ENCODE peak calls at places on chromosomes 11 and 22, in nine cellular contexts. T is fibroblast of lung, G is cardiac fibroblast, R is upper lobe of right lung, H is fibroblast of pulmonary artery, U is omental fat pad, P is GM10248, X is Calu3, N is astrocyte of the spinal cord. F is an unnamed sample.

GRCh38 chr11:9170450-9170849 is 79.1 kb upstream of the SCUBE2 start:
- DNase-seq in T (peak), U (no peak), P (no peak), H (peak), N (peak), X (no peak), G (peak), R (no peak), F (no peak)

GRCh38 chr22:40721266-40721665 is 42.0 kb downstream of the MCHR1 start:
- DNase-seq in X (no peak), R (no peak), H (peak), T (peak), G (no peak), U (no peak), P (no peak), N (peak), F (no peak)

GRCh38 chr11:69588270-69588669 is 52.7 kb upstream of the CCND1 start:
- DNase-seq in G (peak), T (peak), P (no peak), U (no peak), X (peak), H (peak), N (peak), R (no peak), F (no peak)

GRCh38 chr11:119547511-119547910 is 124.5 kb upstream of the THY1 start:
- DNase-seq in G (no peak), P (no peak), N (no peak), H (no peak), R (no peak), T (no peak), X (no peak), U (no peak), F (no peak)

GRCh38 chr11:103729653-103730052 is 306.8 kb upstream of the DDI1 start:
- DNase-seq in P (no peak), T (no peak), G (peak), U (no peak), H (peak), R (no peak), X (no peak), N (peak), F (no peak)

GRCh38 chr11:119797736-119798135 is 68.7 kb upstream of the NECTIN1 start:
- DNase-seq in X (no peak), P (no peak), U (no peak), N (no peak), G (no peak), T (no peak), H (no peak), R (peak), F (no peak)

GRCh38 chr11:116787786-116788486 is at the start of gene ZPR1:
- DNase-seq in T (peak), R (peak), U (peak), X (peak), N (peak), P (peak), H (peak), G (peak), F (peak)

GRCh38 chr22:17194213-17194612 is 25.0 kb downstream of the ADA2 start:
- DNase-seq in R (no peak), P (no peak), U (no peak), H (no peak), T (no peak), N (no peak), X (no peak), G (no peak), F (no peak)

GRCh38 chr11:13889566-13890214 is 72.8 kb upstream of the SPON1 start:
- DNase-seq in X (no peak), T (no peak), N (no peak), H (no peak), P (no peak), G (no peak), U (no peak), R (no peak), F (no peak)

GRCh38 chr22:27839261-27839660 is 37.7 kb upstream of the MN1 start:
- DNase-seq in X (no peak), P (no peak), G (no peak), H (no peak), N (no peak), U (no peak), R (no peak), T (no peak), F (no peak)

GRCh38 chr11:130278151-130278550 is 36.6 kb downstream of the ZBTB44 start:
- DNase-seq in R (no peak), G (no peak), T (no peak), H (no peak), N (no peak), U (no peak), P (peak), X (no peak), F (peak)

GRCh38 chr11:57290288-57290687 is 34.5 kb downstream of the TNKS1BP1 start:
- DNase-seq in P (no peak), G (peak), X (no peak), H (peak), T (peak), U (no peak), N (peak), R (no peak), F (no peak)

GRCh38 chr22:42933783-42934144 is 76.7 kb upstream of the ARFGAP3 start:
- DNase-seq in X (peak), H (peak), G (peak), T (peak), U (no peak), N (peak), P (no peak), R (no peak), F (no peak)

GRCh38 chr22:19043111-19044085 is 78.8 kb downstream of the DGCR2 start:
- DNase-seq in G (no peak), H (no peak), P (no peak), T (peak), N (no peak), R (peak), X (no peak), U (no peak), F (no peak)

GRCh38 chr22:16965083-16965482 is 42.9 kb downstream of the GAB4 start:
- DNase-seq in N (no peak), T (no peak), R (no peak), G (no peak), H (no peak), U (no peak), P (no peak), X (no peak), F (no peak)

GRCh38 chr11:62925308-62925707 is 4.1 kb upstream of the CHRM1 start:
- DNase-seq in N (no peak), T (no peak), P (no peak), R (no peak), H (no peak), U (no peak), G (no peak), X (no peak), F (no peak)

GRCh38 chr11:60788401-60789110 is 3.4 kb downstream of the MS4A10 start:
- DNase-seq in T (no peak), H (peak), R (no peak), N (no peak), X (no peak), U (no peak), G (peak), P (no peak), F (no peak)

GRCh38 chr11:3043315-3043871 is 13.8 kb downstream of the CARS1 start:
- DNase-seq in H (peak), X (no peak), G (peak), T (peak), R (no peak), U (no peak), P (no peak), N (peak), F (no peak)

GRCh38 chr11:16297332-16297731 is 59.0 kb downstream of the SOX6 start:
- DNase-seq in X (no peak), N (no peak), R (no peak), H (no peak), U (no peak), T (no peak), P (no peak), G (peak), F (no peak)

GRCh38 chr11:86606270-86606848 is 66.1 kb downstream of the ME3 start:
- DNase-seq in P (no peak), G (no peak), T (peak), X (no peak), R (no peak), N (no peak), H (no peak), U (no peak), F (no peak)

GRCh38 chr11:86608251-86608799 is 64.1 kb downstream of the ME3 start:
- DNase-seq in X (peak), T (peak), H (peak), G (peak), N (peak), P (peak), U (peak), R (peak), F (peak)

GRCh38 chr11:86610559-86611341 is 61.7 kb downstream of the ME3 start:
- DNase-seq in P (no peak), X (no peak), G (peak), R (no peak), H (no peak), N (no peak), T (no peak), U (no peak), F (no peak)

DNA sequence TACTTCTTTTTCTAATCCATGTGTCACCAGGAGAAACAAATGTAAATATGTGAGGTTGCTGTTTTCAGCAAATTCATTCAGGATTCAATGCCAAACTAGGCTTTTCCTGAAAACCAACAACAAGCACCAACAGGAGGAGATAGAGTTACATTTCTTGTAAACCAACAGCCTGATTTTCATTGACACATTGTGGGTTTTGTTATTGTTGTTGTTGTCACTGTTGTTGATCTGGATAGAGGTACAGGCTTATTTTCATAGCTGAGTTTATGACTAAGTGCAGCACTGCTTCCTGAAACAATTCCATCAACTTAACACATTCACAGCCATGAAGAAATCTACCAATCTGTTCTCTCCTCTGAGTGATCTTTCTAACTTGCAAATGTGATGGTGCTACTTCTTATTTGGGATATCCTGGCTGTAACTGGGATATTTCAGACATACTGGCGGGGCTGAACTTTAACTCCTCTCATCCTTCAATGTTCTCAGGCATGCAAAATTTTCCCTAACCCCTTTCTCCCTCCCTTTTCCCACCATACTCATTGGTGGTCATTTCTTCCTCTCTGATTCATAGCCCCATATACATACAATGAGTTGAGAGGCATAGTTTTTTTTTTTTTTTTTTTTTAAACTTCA is 65.5 kb downstream of the ME3 start:
- DNase-seq in N (peak), T (peak), P (no peak), H (peak), U (no peak), G (peak), R (no peak), X (no peak), F (no peak)
- TF ChIP-seq CTCF in N (peak), T (no peak), P (no peak), H (peak), U (no peak), G (peak), R (no peak), X (no peak), F (no peak)

GRCh38 chr22:22767876-22768602 is 119.6 kb upstream of the IGLL5 start:
- DNase-seq in G (peak), X (no peak), U (no peak), R (no peak), N (no peak), T (no peak), P (no peak), H (no peak), F (no peak)
- TF ChIP-seq CTCF in G (peak), X (no peak), U (no peak), R (no peak), N (no peak), T (no peak), P (no peak), H (peak), F (no peak)

DNA sequence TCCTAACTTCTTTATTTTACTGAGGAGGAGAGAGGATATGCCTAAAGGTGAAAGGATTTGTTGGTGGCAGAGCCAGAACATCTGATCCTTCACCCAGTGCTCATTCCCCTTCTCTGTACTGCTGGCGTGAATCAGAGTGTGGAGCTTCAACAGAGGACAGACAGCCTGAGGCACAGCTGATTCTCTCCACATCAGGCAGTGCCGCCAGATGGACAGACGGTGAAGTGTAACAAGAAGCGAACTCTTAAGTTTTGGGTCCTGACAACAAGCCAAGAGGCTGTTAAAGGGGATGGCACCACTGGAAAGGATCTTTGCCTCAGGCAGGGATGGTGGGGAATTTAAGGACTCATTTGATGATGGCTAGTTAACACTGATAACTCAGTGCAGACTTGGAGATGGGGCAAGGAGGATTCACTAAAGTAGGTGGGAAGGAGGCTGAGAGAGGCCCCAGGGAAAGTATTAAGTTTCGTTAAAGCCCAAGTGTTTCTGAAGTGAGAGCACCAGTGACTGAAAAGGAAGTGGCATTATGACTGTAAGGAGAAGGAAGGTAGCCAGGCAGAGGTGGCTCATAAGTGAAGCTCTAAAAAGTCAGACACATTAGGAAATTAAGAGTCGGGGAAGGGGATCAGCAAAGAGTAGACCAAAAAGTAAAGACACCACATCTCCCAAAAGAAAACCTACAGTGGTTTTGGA is 81.3 kb downstream of the CLPB start:
- DNase-seq in H (peak), X (no peak), T (peak), G (peak), U (no peak), N (peak), P (peak), R (no peak), F (peak)
- TF ChIP-seq CTCF in H (peak), X (no peak), T (peak), G (peak), U (no peak), N (peak), P (peak), R (no peak), F (peak)

DNA sequence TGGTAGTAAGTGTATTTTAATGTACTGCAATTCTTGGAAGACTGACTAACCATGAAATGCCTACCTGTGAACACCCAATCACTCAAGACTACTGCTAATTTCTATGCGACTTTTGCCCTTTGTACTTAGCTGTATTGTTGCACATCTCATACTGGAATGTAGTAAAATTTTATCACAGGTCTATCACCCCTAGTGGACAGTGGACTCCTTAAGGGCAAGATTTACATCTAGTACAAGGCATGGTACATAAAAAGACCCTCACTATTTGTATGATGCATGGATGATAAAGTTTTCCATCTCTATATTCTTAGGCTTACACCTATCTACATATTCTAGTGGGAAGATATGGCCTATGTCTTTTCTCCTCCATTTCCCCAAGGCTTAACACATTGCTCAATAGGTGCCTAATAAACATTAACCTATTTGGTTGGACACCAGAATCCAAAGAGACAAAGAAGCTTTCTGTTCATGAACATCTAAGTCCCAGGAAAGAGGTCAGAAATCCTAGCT is 26.1 kb downstream of the SERGEF start:
- DNase-seq in R (no peak), X (no peak), G (no peak), H (peak), T (no peak), N (no peak), P (no peak), U (no peak), F (no peak)
- TF ChIP-seq CTCF in R (no peak), X (peak), G (no peak), H (peak), T (no peak), N (peak), P (no peak), U (no peak), F (no peak)